ENCODE peak calls at places on chromosomes 5 and 9, in four cellular contexts. D is stomach, J is K562, I is suprapubic skin. H is an unnamed sample.

GRCh38 chr9:36985769-36986547 is 48.1 kb downstream of the PAX5 start:
- DNase-seq in D (no peak), J (no peak), I (no peak), H (no peak)

GRCh38 chr5:180830253-180831138 is 27.9 kb upstream of the MGAT1 start:
- DNase-seq in D (peak; percentile 74), J (peak; percentile 77), I (peak; percentile 87), H (peak; percentile 90)

GRCh38 chr9:22008662-22009562 is at the start of gene CDKN2B:
- DNase-seq in D (peak; percentile 96), J (no peak), I (peak; percentile 97), H (peak; percentile 97)

GRCh38 chr9:118595719-118596305 is 773.4 kb downstream of the BRINP1 start:
- DNase-seq in D (no peak), J (no peak), I (no peak), H (peak; percentile 66)

GRCh38 chr9:133792721-133793470 is 54.7 kb upstream of the SARDH start:
- DNase-seq in D (peak; percentile 73), J (peak; percentile 87), I (peak; percentile 82), H (peak; percentile 88)

GRCh38 chr9:137521405-137521985 is 28.7 kb downstream of the PNPLA7 start:
- DNase-seq in D (no peak), J (no peak), I (no peak), H (no peak)

GRCh38 chr5:27080147-27080546 is 41.8 kb upstream of the CDH9 start:
- DNase-seq in D (no peak), J (no peak), I (no peak), H (no peak)

GRCh38 chr9:35422753-35423152 is 67.2 kb upstream of the RUSC2 start:
- DNase-seq in D (no peak), J (no peak), I (no peak), H (no peak)

GRCh38 chr9:113632776-113633590 is 169.5 kb downstream of the RGS3 start:
- DNase-seq in D (no peak), J (no peak), I (peak; percentile 52), H (peak; percentile 36)

GRCh38 chr9:136655244-136656225 is 7.2 kb upstream of the EGFL7 start:
- DNase-seq in D (no peak), J (no peak), I (no peak), H (no peak)

GRCh38 chr5:17132444-17133083 is 84.9 kb upstream of the BASP1 start:
- DNase-seq in D (no peak), J (peak; percentile 49), I (no peak), H (no peak)

GRCh38 chr5:73684691-73685090 is 58.7 kb downstream of the ARHGEF28 start:
- DNase-seq in D (no peak), J (no peak), I (no peak), H (no peak)

GRCh38 chr5:6411141-6411540 is 32.8 kb upstream of the MED10 start:
- DNase-seq in D (no peak), J (no peak), I (no peak), H (no peak)

GRCh38 chr5:75465480-75465879 is 45.9 kb downstream of the CERT1 start:
- DNase-seq in D (no peak), J (no peak), I (no peak), H (no peak)

GRCh38 chr9:15469406-15469805 is 41.4 kb downstream of the PSIP1 start:
- DNase-seq in D (no peak), J (no peak), I (no peak), H (no peak)

GRCh38 chr9:4106081-4106491 is 193.8 kb downstream of the GLIS3 start:
- DNase-seq in D (no peak), J (no peak), I (no peak), H (no peak)

GRCh38 chr5:10366310-10367297 is 13.1 kb downstream of the MARCHF6 start:
- DNase-seq in D (peak; percentile 61), J (no peak), I (no peak), H (no peak)

GRCh38 chr5:32225445-32225844 is 51.3 kb upstream of the GOLPH3 start:
- DNase-seq in D (no peak), J (no peak), I (no peak), H (peak; percentile 90)
- TF ChIP-seq POLR2AphosphoS5 in D (peak; percentile 64), J (no peak), I (peak; percentile 25), H (peak; percentile 86)

DNA sequence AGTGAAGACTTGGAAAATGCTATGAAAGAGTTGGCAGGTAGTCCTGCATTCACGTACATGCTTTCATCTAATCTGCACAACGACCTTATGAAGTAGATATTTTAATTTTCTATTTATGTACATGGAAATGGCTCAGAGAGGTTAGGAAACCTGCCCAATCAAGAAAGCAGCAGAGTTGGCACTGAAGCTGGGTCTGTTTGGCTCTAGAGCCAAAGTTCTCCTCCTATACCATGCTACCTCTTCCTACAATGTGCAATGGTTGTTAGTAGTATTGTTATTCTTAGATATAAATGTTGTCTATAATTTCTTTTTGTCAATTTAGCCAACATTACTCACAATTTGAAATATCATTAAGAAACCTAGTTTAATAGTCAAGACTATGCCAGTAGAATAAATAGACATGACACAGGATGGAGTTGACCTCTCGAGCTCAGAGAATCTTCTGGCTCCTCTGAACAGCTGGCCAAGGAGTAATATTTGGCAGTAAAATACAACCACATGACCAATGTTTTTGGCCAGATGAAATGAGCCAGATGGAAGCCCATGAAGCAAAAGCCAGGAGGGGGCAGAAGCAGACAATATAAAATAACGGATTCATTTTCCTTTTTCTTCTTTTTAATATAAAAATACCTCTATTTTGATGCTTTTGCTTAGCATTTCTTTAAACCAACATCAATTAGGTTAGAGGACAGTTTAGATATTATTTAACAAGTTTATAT is 542.3 kb downstream of the PDE4D start:
- DNase-seq in D (no peak), J (no peak), I (no peak), H (peak; percentile 75)
- TF ChIP-seq EP300 in D (no peak), J (no peak), I (no peak), H (no peak)

GRCh38 chr5:118042076-118042475 is 946.3 kb downstream of the DTWD2 start:
- DNase-seq in D (no peak), J (no peak), I (no peak), H (no peak)

GRCh38 chr5:118040496-118040895 is 947.9 kb downstream of the DTWD2 start:
- DNase-seq in D (no peak), J (no peak), I (no peak), H (no peak)

GRCh38 chr5:118044169-118044568 is 944.2 kb downstream of the DTWD2 start:
- DNase-seq in D (no peak), J (no peak), I (no peak), H (no peak)

DNA sequence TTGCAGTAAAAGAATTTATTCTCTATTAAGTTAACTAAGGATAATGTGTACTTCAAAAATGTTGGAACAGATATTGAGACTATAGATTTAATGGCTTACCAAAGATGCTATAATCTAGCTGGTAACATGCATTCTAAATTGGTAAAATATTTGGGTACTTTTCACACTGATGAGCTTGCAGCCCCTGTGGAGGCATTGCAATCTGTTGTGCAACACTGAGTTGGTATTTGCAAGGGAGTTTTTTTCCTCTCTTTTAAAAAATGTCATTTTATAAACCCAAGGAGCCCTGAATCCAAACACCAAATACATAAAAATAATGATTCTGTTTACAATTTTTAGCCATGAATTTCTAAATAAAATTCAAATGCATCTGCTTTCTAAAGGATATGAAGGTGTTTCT is 944.8 kb downstream of the DTWD2 start:
- DNase-seq in D (no peak), J (no peak), I (no peak), H (no peak)
- TF ChIP-seq POLR2AphosphoS5 in D (no peak), J (no peak), I (no peak), H (no peak)

GRCh38 chr9:125890793-125891192 is 143.6 kb downstream of the PBX3 start:
- DNase-seq in D (no peak), J (no peak), I (no peak), H (no peak)
- TF ChIP-seq EP300 in D (no peak), J (no peak), I (no peak), H (no peak)

DNA sequence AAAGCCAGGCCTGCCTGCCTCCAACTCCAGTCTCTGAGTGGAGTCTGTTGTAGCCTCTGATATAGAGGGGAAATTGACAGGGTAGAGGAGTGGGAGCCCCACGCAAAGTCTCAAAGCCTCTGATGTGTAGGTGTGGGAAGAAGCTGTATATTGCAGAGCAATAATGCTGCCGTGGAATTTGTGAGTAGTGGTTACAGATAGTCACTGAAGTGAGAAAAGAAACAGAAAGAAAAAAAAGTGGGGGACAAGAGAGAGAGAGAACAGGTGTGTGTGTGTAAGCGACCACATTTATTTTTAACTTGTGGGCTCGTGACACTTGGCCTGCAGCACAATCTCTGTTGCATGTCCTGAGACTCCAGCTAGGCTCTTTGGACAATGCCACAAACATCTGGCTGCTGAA is 227.8 kb downstream of the NSG2 start:
- DNase-seq in D (no peak), J (no peak), I (no peak), H (no peak)
- TF ChIP-seq POLR2AphosphoS5 in D (no peak), J (no peak), I (no peak), H (no peak)

H was measured in sigmoid colon.